ENCODE peak calls at places on chromosomes 2 and 18, in six cellular contexts. One of them, this sample, is unnamed.

GRCh38 chr2:98037666-98038339 is 42.1 kb upstream of the TMEM131 start:
- DNase-seq in foreskin keratinocyte: no peak
- DNase-seq in neural crest cell: no peak
- DNase-seq in bronchial epithelial cell: no peak
- DNase-seq in activated B cell treated with CpG ODN at 0.5 μM for 24 hours: no peak
- DNase-seq in coronary artery: no peak
- DNase-seq in this sample: no peak

GRCh38 chr2:145036421-145036901 is 516.5 kb upstream of the ZEB2 start:
- DNase-seq in foreskin keratinocyte: no peak
- DNase-seq in neural crest cell: no peak
- DNase-seq in bronchial epithelial cell: no peak
- DNase-seq in activated B cell treated with CpG ODN at 0.5 μM for 24 hours: no peak
- DNase-seq in coronary artery: no peak
- DNase-seq in this sample: no peak

GRCh38 chr2:69104281-69104680 is 91.3 kb downstream of the ANTXR1 start:
- DNase-seq in foreskin keratinocyte: no peak
- DNase-seq in neural crest cell: no peak
- DNase-seq in bronchial epithelial cell: no peak
- DNase-seq in activated B cell treated with CpG ODN at 0.5 μM for 24 hours: no peak
- DNase-seq in coronary artery: no peak
- DNase-seq in this sample: no peak

GRCh38 chr2:96156926-96157648 is 11.8 kb upstream of the DUSP2 start:
- DNase-seq in foreskin keratinocyte: no peak
- DNase-seq in neural crest cell: no peak
- DNase-seq in bronchial epithelial cell: no peak
- DNase-seq in activated B cell treated with CpG ODN at 0.5 μM for 24 hours: peak
- DNase-seq in coronary artery: no peak
- DNase-seq in this sample: no peak

GRCh38 chr18:59142274-59142673 is 2.6 kb downstream of the SEC11C start:
- DNase-seq in foreskin keratinocyte: no peak
- DNase-seq in neural crest cell: no peak
- DNase-seq in bronchial epithelial cell: no peak
- DNase-seq in activated B cell treated with CpG ODN at 0.5 μM for 24 hours: no peak
- DNase-seq in coronary artery: no peak
- DNase-seq in this sample: no peak

GRCh38 chr2:18719978-18720775 is 130.8 kb upstream of the NT5C1B start:
- DNase-seq in foreskin keratinocyte: peak
- DNase-seq in neural crest cell: no peak
- DNase-seq in bronchial epithelial cell: peak
- DNase-seq in activated B cell treated with CpG ODN at 0.5 μM for 24 hours: no peak
- DNase-seq in coronary artery: no peak
- DNase-seq in this sample: no peak

GRCh38 chr18:40752336-40752735 is 1202.7 kb upstream of the PIK3C3 start:
- DNase-seq in foreskin keratinocyte: no peak
- DNase-seq in neural crest cell: no peak
- DNase-seq in bronchial epithelial cell: no peak
- DNase-seq in activated B cell treated with CpG ODN at 0.5 μM for 24 hours: no peak
- DNase-seq in coronary artery: no peak
- DNase-seq in this sample: no peak

GRCh38 chr2:172712251-172712650 is 23.4 kb upstream of the RAPGEF4 start:
- DNase-seq in foreskin keratinocyte: no peak
- DNase-seq in neural crest cell: no peak
- DNase-seq in bronchial epithelial cell: no peak
- DNase-seq in activated B cell treated with CpG ODN at 0.5 μM for 24 hours: no peak
- DNase-seq in coronary artery: no peak
- DNase-seq in this sample: no peak

GRCh38 chr2:181553244-181553643 is 96.1 kb downstream of the ITGA4 start:
- DNase-seq in foreskin keratinocyte: no peak
- DNase-seq in neural crest cell: no peak
- DNase-seq in bronchial epithelial cell: no peak
- DNase-seq in activated B cell treated with CpG ODN at 0.5 μM for 24 hours: no peak
- DNase-seq in coronary artery: no peak
- DNase-seq in this sample: no peak

GRCh38 chr18:8786766-8787670 is 81.7 kb downstream of the MTCL1 start:
- DNase-seq in foreskin keratinocyte: peak
- DNase-seq in neural crest cell: no peak
- DNase-seq in bronchial epithelial cell: peak
- DNase-seq in activated B cell treated with CpG ODN at 0.5 μM for 24 hours: no peak
- DNase-seq in coronary artery: no peak
- DNase-seq in this sample: no peak

GRCh38 chr18:57915241-57915640 is 112.1 kb upstream of the ATP8B1 start:
- DNase-seq in foreskin keratinocyte: no peak
- DNase-seq in neural crest cell: no peak
- DNase-seq in bronchial epithelial cell: no peak
- DNase-seq in activated B cell treated with CpG ODN at 0.5 μM for 24 hours: no peak
- DNase-seq in coronary artery: no peak
- DNase-seq in this sample: no peak

GRCh38 chr2:224520064-224520463 is 65.1 kb downstream of the CUL3 start:
- DNase-seq in foreskin keratinocyte: peak
- DNase-seq in neural crest cell: no peak
- DNase-seq in bronchial epithelial cell: peak
- DNase-seq in activated B cell treated with CpG ODN at 0.5 μM for 24 hours: no peak
- DNase-seq in coronary artery: no peak
- DNase-seq in this sample: no peak

GRCh38 chr2:238459081-238459629 is 32.4 kb downstream of the ASB1 start:
- DNase-seq in foreskin keratinocyte: no peak
- DNase-seq in neural crest cell: no peak
- DNase-seq in bronchial epithelial cell: no peak
- DNase-seq in activated B cell treated with CpG ODN at 0.5 μM for 24 hours: no peak
- DNase-seq in coronary artery: no peak
- DNase-seq in this sample: no peak

GRCh38 chr2:167188596-167188967 is 300.3 kb downstream of the XIRP2 start:
- DNase-seq in foreskin keratinocyte: no peak
- DNase-seq in neural crest cell: no peak
- DNase-seq in bronchial epithelial cell: no peak
- DNase-seq in activated B cell treated with CpG ODN at 0.5 μM for 24 hours: no peak
- DNase-seq in coronary artery: no peak
- DNase-seq in this sample: no peak

GRCh38 chr2:167190053-167190452 is 301.8 kb downstream of the XIRP2 start:
- DNase-seq in foreskin keratinocyte: no peak
- DNase-seq in neural crest cell: no peak
- DNase-seq in bronchial epithelial cell: no peak
- DNase-seq in activated B cell treated with CpG ODN at 0.5 μM for 24 hours: no peak
- DNase-seq in coronary artery: no peak
- DNase-seq in this sample: no peak

GRCh38 chr2:167186465-167186864 is 298.2 kb downstream of the XIRP2 start:
- DNase-seq in foreskin keratinocyte: no peak
- DNase-seq in neural crest cell: no peak
- DNase-seq in bronchial epithelial cell: no peak
- DNase-seq in activated B cell treated with CpG ODN at 0.5 μM for 24 hours: no peak
- DNase-seq in coronary artery: no peak
- DNase-seq in this sample: no peak

GRCh38 chr2:167187049-167187727 is 298.9 kb downstream of the XIRP2 start:
- DNase-seq in foreskin keratinocyte: no peak
- DNase-seq in neural crest cell: no peak
- DNase-seq in bronchial epithelial cell: no peak
- DNase-seq in activated B cell treated with CpG ODN at 0.5 μM for 24 hours: no peak
- DNase-seq in coronary artery: no peak
- DNase-seq in this sample: no peak

GRCh38 chr2:167187910-167188595 is 299.8 kb downstream of the XIRP2 start:
- DNase-seq in foreskin keratinocyte: no peak
- DNase-seq in neural crest cell: no peak
- DNase-seq in bronchial epithelial cell: no peak
- DNase-seq in activated B cell treated with CpG ODN at 0.5 μM for 24 hours: no peak
- DNase-seq in coronary artery: no peak
- DNase-seq in this sample: no peak
- TF ChIP-seq CTCF in foreskin keratinocyte: no peak
- TF ChIP-seq CTCF in neural crest cell: no peak
- TF ChIP-seq CTCF in bronchial epithelial cell: no peak
- TF ChIP-seq CTCF in activated B cell treated with CpG ODN at 0.5 μM for 24 hours: no peak
- TF ChIP-seq CTCF in coronary artery: no peak
- TF ChIP-seq CTCF in this sample: no peak

GRCh38 chr2:143617803-143618415 is 488.7 kb downstream of the ARHGAP15 start:
- DNase-seq in foreskin keratinocyte: no peak
- DNase-seq in neural crest cell: no peak
- DNase-seq in bronchial epithelial cell: no peak
- DNase-seq in activated B cell treated with CpG ODN at 0.5 μM for 24 hours: no peak
- DNase-seq in coronary artery: no peak
- DNase-seq in this sample: no peak

DNA sequence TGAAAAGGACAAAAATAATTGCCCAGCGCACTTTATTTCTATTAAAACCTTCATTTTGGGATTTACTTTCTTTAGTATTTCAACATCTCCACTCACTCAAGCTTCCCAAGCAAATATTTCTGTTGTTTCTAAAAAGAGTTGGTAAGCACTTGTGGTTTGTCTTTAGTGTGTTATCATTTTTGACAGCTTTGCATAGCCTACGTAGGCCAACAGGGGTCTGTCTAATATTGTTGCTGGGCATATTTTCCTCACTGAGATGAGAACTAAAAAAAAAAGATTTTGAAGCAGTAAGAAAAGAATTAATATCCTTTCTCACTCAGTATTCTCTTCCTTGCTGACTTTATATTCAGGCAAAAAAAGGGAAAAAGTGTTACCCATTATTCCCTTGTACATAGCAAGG is 494.1 kb downstream of the ARHGAP15 start:
- DNase-seq in foreskin keratinocyte: no peak
- DNase-seq in neural crest cell: no peak
- DNase-seq in bronchial epithelial cell: no peak
- DNase-seq in activated B cell treated with CpG ODN at 0.5 μM for 24 hours: no peak
- DNase-seq in coronary artery: no peak
- DNase-seq in this sample: no peak
- TF ChIP-seq CTCF in foreskin keratinocyte: no peak
- TF ChIP-seq CTCF in neural crest cell: peak
- TF ChIP-seq CTCF in bronchial epithelial cell: no peak
- TF ChIP-seq CTCF in activated B cell treated with CpG ODN at 0.5 μM for 24 hours: no peak
- TF ChIP-seq CTCF in coronary artery: no peak
- TF ChIP-seq CTCF in this sample: no peak

GRCh38 chr2:188751786-188752185 is 222.4 kb upstream of the COL3A1 start:
- DNase-seq in foreskin keratinocyte: no peak
- DNase-seq in neural crest cell: no peak
- DNase-seq in bronchial epithelial cell: peak
- DNase-seq in activated B cell treated with CpG ODN at 0.5 μM for 24 hours: no peak
- DNase-seq in coronary artery: no peak
- DNase-seq in this sample: no peak

GRCh38 chr2:188746727-188747126 is 227.4 kb upstream of the COL3A1 start:
- DNase-seq in foreskin keratinocyte: no peak
- DNase-seq in neural crest cell: no peak
- DNase-seq in bronchial epithelial cell: peak
- DNase-seq in activated B cell treated with CpG ODN at 0.5 μM for 24 hours: no peak
- DNase-seq in coronary artery: no peak
- DNase-seq in this sample: no peak
- TF ChIP-seq CTCF in foreskin keratinocyte: no peak
- TF ChIP-seq CTCF in neural crest cell: no peak
- TF ChIP-seq CTCF in bronchial epithelial cell: no peak
- TF ChIP-seq CTCF in activated B cell treated with CpG ODN at 0.5 μM for 24 hours: no peak
- TF ChIP-seq CTCF in coronary artery: no peak
- TF ChIP-seq CTCF in this sample: no peak

GRCh38 chr2:79860233-79861058 is 347.6 kb downstream of the CTNNA2 start:
- DNase-seq in foreskin keratinocyte: no peak
- DNase-seq in neural crest cell: no peak
- DNase-seq in bronchial epithelial cell: peak
- DNase-seq in activated B cell treated with CpG ODN at 0.5 μM for 24 hours: no peak
- DNase-seq in coronary artery: no peak
- DNase-seq in this sample: no peak
- TF ChIP-seq CTCF in foreskin keratinocyte: peak
- TF ChIP-seq CTCF in neural crest cell: peak
- TF ChIP-seq CTCF in bronchial epithelial cell: peak
- TF ChIP-seq CTCF in activated B cell treated with CpG ODN at 0.5 μM for 24 hours: no peak
- TF ChIP-seq CTCF in coronary artery: no peak
- TF ChIP-seq CTCF in this sample: peak

GRCh38 chr2:187451510-187451909 is 3.5 kb upstream of the CALCRL start:
- DNase-seq in foreskin keratinocyte: no peak
- DNase-seq in neural crest cell: no peak
- DNase-seq in bronchial epithelial cell: no peak
- DNase-seq in activated B cell treated with CpG ODN at 0.5 μM for 24 hours: no peak
- DNase-seq in coronary artery: no peak
- DNase-seq in this sample: no peak

GRCh38 chr2:187453078-187453641 is 5.1 kb upstream of the CALCRL start:
- DNase-seq in foreskin keratinocyte: no peak
- DNase-seq in neural crest cell: no peak
- DNase-seq in bronchial epithelial cell: peak
- DNase-seq in activated B cell treated with CpG ODN at 0.5 μM for 24 hours: no peak
- DNase-seq in coronary artery: no peak
- DNase-seq in this sample: no peak
- TF ChIP-seq CTCF in foreskin keratinocyte: peak
- TF ChIP-seq CTCF in neural crest cell: peak
- TF ChIP-seq CTCF in bronchial epithelial cell: peak
- TF ChIP-seq CTCF in activated B cell treated with CpG ODN at 0.5 μM for 24 hours: no peak
- TF ChIP-seq CTCF in coronary artery: no peak
- TF ChIP-seq CTCF in this sample: peak

DNA sequence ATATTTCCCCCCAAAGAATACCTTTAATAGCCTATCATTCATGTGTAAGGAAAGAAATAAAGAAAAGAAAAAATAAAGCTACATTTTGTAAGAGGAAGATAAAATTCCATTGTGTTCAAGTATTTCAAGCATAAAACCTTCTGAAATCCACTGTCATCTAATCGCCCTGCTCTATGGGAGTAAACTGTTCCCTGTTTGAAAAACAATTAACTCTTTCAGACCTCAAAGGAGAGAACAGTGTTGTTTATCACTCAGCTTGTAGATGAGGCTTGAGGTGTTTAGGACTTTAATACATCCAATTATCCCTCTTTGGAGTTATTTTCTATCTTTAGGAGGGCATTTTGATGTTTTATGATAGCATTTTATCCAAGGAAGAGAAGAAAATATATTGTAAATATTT is 112.2 kb upstream of the REG3G start:
- DNase-seq in foreskin keratinocyte: no peak
- DNase-seq in neural crest cell: no peak
- DNase-seq in bronchial epithelial cell: no peak
- DNase-seq in activated B cell treated with CpG ODN at 0.5 μM for 24 hours: no peak
- DNase-seq in coronary artery: no peak
- DNase-seq in this sample: no peak
- TF ChIP-seq CTCF in foreskin keratinocyte: no peak
- TF ChIP-seq CTCF in neural crest cell: no peak
- TF ChIP-seq CTCF in bronchial epithelial cell: no peak
- TF ChIP-seq CTCF in activated B cell treated with CpG ODN at 0.5 μM for 24 hours: no peak
- TF ChIP-seq CTCF in coronary artery: no peak
- TF ChIP-seq CTCF in this sample: no peak

GRCh38 chr2:148201075-148202004 is 180.4 kb downstream of the MBD5 start:
- DNase-seq in foreskin keratinocyte: peak
- DNase-seq in neural crest cell: peak
- DNase-seq in bronchial epithelial cell: peak
- DNase-seq in activated B cell treated with CpG ODN at 0.5 μM for 24 hours: peak
- DNase-seq in coronary artery: no peak
- DNase-seq in this sample: no peak
- TF ChIP-seq CTCF in foreskin keratinocyte: peak
- TF ChIP-seq CTCF in neural crest cell: peak
- TF ChIP-seq CTCF in bronchial epithelial cell: peak
- TF ChIP-seq CTCF in activated B cell treated with CpG ODN at 0.5 μM for 24 hours: no peak
- TF ChIP-seq CTCF in coronary artery: no peak
- TF ChIP-seq CTCF in this sample: no peak

This sample was measured in mesothelial cell of epicardium.